ENCODE peak calls at places on chromosomes 16 and 17, in six cellular contexts. T, F, P, L, X and Y are unnamed samples.

GRCh38 chr16:71933913-71934696 is 38.8 kb downstream of the IST1 start:
- DNase-seq in X (no peak), T (no peak), F (peak; percentile 88), L (peak; percentile 78), P (no peak), Y (no peak)

GRCh38 chr17:28703552-28704218 is 8.0 kb downstream of the PROCA1 start:
- DNase-seq in X (no peak), L (no peak), P (no peak), F (no peak), T (no peak), Y (no peak)

GRCh38 chr17:66580178-66580577 is 254.7 kb upstream of the CACNG5 start:
- DNase-seq in L (peak; percentile 72), X (no peak), T (no peak), F (no peak), P (no peak), Y (no peak)

GRCh38 chr17:8326591-8327583 is 12.8 kb upstream of the ODF4 start:
- DNase-seq in F (no peak), T (peak; percentile 76), L (no peak), P (peak; percentile 47), X (peak; percentile 19), Y (no peak)

GRCh38 chr16:76194621-76195015 is 82.6 kb upstream of the CNTNAP4 start:
- DNase-seq in L (peak; percentile 70), P (no peak), T (no peak), F (no peak), X (no peak), Y (no peak)

GRCh38 chr17:1111599-1112443 is 68.0 kb downstream of the ABR start:
- DNase-seq in F (no peak), P (no peak), L (no peak), T (peak; percentile 69), X (no peak), Y (no peak)

GRCh38 chr17:79631640-79632431 is 21.0 kb upstream of the RBFOX3 start:
- DNase-seq in X (no peak), T (no peak), L (no peak), F (no peak), P (peak; percentile 33), Y (no peak)

GRCh38 chr16:14337303-14338191 is 266.4 kb downstream of the MRTFB start:
- DNase-seq in P (no peak), X (no peak), F (no peak), T (no peak), L (no peak), Y (no peak)

GRCh38 chr17:16080366-16080765 is 80.7 kb downstream of the TTC19 start:
- DNase-seq in X (no peak), T (no peak), P (no peak), F (no peak), L (no peak), Y (no peak)

GRCh38 chr16:50666658-50667496 is 14.2 kb downstream of the SNX20 start:
- DNase-seq in P (peak; percentile 83), X (peak; percentile 31), T (peak; percentile 79), L (no peak), F (no peak), Y (peak; percentile 6)

GRCh38 chr16:75593825-75594820 is 27.9 kb downstream of the GABARAPL2 start:
- DNase-seq in F (no peak), P (peak; percentile 46), X (no peak), T (peak; percentile 46), L (peak; percentile 44), Y (no peak)

GRCh38 chr17:63356275-63356905 is 89.7 kb downstream of the CYB561 start:
- DNase-seq in X (no peak), T (no peak), F (peak; percentile 9), P (no peak), L (peak; percentile 8), Y (no peak)

GRCh38 chr17:37605081-37605480 is 4.1 kb downstream of the SYNRG start:
- DNase-seq in X (no peak), F (no peak), P (no peak), L (no peak), T (no peak), Y (no peak)

GRCh38 chr17:56831364-56832095 is 2.2 kb downstream of the C17orf67 start:
- DNase-seq in L (peak; percentile 52), P (no peak), X (no peak), F (no peak), T (no peak), Y (no peak)

GRCh38 chr17:69944406-69944805 is 130.6 kb upstream of the KCNJ16 start:
- DNase-seq in L (no peak), P (no peak), F (no peak), T (no peak), X (no peak), Y (no peak)

GRCh38 chr17:80065478-80066170 is 29.2 kb downstream of the CCDC40 start:
- DNase-seq in P (no peak), L (no peak), X (no peak), F (no peak), T (no peak), Y (no peak)